ENCODE peak calls at places on chromosome 10, in four cellular contexts. X, Q, E and N are unnamed samples.

GRCh38 chr10:101694674-101695403 is at the start of gene FBXW4:
- DNase-seq in X (peak; percentile 61), E (peak; percentile 65), Q (peak; percentile 41), N (peak; percentile 64)

GRCh38 chr10:122492955-122493597 is 31.7 kb downstream of the HTRA1 start:
- DNase-seq in E (no peak), X (no peak), Q (no peak), N (no peak)

GRCh38 chr10:13759167-13759566 is 172.4 kb downstream of the PRPF18 start:
- DNase-seq in Q (no peak), X (peak; percentile 72), E (no peak), N (no peak)

GRCh38 chr10:28250782-28251181 is 52.1 kb downstream of the MPP7 start:
- DNase-seq in X (no peak), Q (no peak), E (no peak), N (no peak)

GRCh38 chr10:8402469-8403074 is 348.1 kb downstream of the GATA3 start:
- DNase-seq in E (no peak), Q (no peak), X (no peak), N (no peak)

GRCh38 chr10:90352288-90352687 is 505.6 kb downstream of the HTR7 start:
- DNase-seq in Q (no peak), X (peak; percentile 34), E (no peak), N (no peak)

GRCh38 chr10:3792710-3793219 is 7.8 kb upstream of the KLF6 start:
- DNase-seq in X (no peak), E (no peak), Q (no peak), N (no peak)

GRCh38 chr10:9299966-9300365 is 1245.5 kb downstream of the GATA3 start:
- DNase-seq in Q (no peak), X (no peak), E (no peak), N (no peak)

DNA sequence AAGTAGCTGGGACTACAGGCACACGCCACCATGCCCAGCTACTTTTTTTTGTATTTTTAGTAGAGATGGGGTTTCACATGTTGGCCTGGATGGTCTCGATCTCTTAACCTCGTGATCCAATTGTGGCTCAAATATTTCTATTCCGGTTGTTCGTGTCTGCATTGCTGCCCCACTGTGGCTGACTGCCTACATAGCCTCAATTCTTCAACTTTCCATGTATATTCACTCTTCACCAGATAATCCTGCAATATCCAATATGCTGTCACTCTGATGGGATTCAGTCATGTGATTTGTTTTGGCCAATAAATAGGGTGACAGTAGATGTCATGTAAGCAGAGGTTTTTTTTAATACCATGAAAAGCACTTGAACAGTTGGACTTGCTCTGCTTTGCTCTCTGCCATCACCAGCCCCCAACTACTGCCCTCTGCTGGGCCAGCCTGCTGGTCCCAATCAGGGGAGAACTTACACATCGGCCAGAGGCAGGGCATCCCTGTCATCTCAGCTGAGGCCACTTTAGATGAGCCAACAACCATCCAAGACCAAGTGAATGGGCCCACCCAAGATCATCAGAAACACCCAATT is 56.7 kb downstream of the NSUN6 start:
- DNase-seq in X (peak; percentile 61), E (no peak), Q (no peak), N (no peak)
- TF ChIP-seq CTCF in X (peak; percentile 79), E (no peak), Q (no peak), N (no peak)

DNA sequence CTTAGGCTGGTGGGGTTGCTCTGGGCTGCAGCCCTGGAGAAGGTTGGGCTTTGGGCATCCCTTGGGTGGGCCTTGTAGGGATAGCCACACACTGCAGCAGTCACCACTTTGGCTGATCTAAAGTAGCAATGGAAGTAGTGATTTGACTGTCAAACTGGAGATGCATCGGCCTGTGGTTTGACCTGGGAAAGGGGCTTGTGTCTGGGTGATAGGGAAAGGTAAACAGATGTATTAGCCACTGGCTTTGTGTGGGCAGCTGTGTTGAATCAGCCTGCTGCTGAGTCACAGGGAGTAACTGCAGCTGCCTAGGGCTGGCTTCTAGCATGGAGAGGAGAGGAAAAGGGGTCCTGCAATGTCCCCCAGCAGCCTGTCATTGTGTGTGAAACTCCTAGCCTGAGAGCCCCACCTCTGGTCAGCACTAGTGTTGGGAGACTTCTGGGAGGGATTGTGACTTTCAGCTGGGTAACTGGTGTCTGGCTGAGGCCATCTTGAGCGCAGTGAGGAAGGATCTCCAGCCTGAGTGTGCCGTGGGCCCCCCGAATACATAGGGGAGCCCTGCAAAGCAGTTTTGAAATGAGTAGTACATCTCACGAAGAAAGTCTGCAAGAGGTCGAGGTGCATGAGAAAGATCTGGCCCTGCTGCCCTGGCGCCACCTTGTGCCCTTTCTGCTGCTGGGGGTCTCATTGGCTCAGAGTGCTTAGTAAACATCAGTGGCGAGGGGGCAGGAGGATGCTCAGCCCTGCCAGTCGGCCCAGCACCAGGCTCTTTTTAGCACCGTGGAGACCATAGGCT is 117.3 kb downstream of the FANK1 start:
- DNase-seq in E (no peak), X (peak; percentile 57), Q (no peak), N (peak; percentile 30)
- TF ChIP-seq CTCF in E (no peak), X (peak; percentile 56), Q (no peak), N (peak; percentile 18)

GRCh38 chr10:24947304-24948097 is 4.9 kb downstream of the PRTFDC1 start:
- DNase-seq in Q (no peak), E (no peak), X (no peak), N (no peak)

GRCh38 chr10:24950439-24950838 is 2.0 kb downstream of the PRTFDC1 start:
- DNase-seq in Q (no peak), E (no peak), X (no peak), N (no peak)

GRCh38 chr10:24949616-24950015 is 2.8 kb downstream of the PRTFDC1 start:
- DNase-seq in X (no peak), Q (no peak), E (no peak), N (no peak)

DNA sequence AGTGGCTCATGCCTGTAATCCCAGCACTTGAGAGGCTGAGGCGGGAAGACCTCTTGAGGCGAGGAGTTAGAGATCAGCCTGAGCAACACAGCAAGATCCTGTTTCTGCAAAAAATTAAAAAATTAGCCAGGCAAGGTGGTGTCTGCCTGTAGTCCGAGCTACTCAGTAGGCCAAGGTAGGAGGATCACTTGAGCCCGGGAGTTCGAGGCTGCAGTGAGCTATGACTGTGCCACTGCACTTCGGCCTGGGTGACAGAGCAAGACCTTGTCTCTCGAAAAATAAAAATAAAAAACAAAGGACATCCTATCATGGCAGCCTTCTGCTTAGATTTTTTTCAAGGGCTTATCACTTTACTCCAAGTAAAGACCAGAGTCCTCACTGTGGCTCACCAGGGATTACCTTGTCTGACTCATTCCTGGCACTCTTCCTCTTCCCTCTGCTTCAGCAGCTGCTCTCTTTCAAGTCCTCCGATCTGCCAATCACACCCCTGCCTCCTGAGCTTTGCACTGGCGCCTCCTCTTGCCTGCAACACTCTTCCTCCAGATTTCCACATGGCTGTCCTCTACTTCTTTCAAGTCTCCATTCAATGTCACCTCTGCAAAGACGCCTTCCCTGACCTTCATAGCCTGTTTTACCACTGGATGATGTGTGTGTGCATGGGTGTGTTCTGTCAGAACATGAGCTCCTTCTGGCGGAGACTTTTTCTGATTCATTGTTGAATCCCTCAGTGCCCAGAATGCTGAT is 7.7 kb downstream of the PRTFDC1 start:
- DNase-seq in E (peak; percentile 59), X (peak; percentile 55), Q (no peak), N (no peak)
- TF ChIP-seq CTCF in E (no peak), X (no peak), Q (no peak), N (no peak)

GRCh38 chr10:124025638-124026336 is 67.6 kb downstream of the CHST15 start:
- DNase-seq in Q (no peak), E (no peak), X (no peak), N (no peak)
- TF ChIP-seq CTCF in Q (no peak), E (peak; percentile 22), X (peak; percentile 53), N (no peak)

GRCh38 chr10:71912431-71912830 is 51.8 kb upstream of the CHST3 start:
- DNase-seq in E (no peak), X (no peak), Q (no peak), N (no peak)
- TF ChIP-seq CTCF in E (no peak), X (peak; percentile 37), Q (no peak), N (no peak)

GRCh38 chr10:59805043-59805442 is 51.8 kb upstream of the MRLN start:
- DNase-seq in Q (peak; percentile 17), E (no peak), X (peak; percentile 63), N (no peak)
- TF ChIP-seq CTCF in Q (peak; percentile 37), E (peak; percentile 43), X (peak; percentile 75), N (no peak)

DNA sequence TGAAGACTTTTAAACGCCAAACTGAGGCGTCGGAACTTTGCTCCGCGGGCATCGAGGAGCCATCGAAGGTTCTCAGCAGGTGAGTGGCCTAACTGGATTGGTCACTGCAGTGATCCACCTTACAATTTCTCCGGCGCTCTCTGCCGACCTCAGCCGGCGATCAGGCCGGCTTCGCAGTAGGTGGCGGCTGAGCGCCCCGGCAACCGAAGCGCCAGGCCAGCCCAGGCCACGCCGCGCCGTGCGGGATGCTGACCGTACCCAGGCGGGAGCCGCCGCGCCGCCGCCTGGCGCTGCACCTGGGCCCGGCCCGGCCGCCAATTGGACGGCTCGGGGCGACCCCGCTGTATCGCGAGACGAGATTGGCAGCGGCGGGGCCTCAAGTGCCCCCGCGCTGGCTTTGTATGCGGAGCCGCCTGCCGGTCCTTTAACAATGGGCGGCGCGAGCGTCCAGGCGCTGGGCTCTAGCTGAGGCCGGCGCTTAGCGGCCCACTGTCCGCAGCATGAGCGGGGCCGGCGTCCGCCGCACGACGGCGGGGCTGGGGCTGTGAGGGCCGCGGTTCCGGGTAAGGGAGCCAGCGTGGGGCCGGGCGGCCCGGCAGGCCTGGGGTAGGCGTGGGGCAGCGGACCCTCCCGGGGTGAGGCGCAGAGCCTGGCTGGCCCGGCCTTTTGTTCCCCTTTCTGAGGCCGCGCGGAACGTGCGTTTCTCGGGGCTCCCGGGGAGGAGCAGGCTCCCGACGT is at the start of gene CCNJ:
- DNase-seq in E (peak; percentile 88), Q (peak; percentile 87), X (peak; percentile 91), N (peak; percentile 82)
- TF ChIP-seq CTCF in E (peak; percentile 36), Q (no peak), X (peak; percentile 13), N (no peak)

DNA sequence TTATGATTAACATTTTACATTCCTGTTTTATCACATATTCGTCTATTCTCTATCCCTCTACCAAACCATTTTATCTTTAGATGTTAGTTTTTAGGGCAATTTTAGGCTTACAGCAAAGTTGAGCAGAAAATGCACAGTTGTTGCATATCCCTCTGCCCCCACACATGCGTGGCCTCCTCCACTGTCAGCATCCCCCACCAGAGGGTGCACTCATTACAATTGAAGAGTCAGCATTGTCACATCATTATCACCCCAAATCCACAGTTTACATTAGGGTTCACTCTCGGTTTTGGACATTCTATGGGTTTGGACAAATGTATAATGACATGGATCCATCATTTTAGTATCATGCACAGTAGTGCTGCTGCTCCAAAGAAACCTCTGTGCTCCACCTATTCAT is 86.4 kb downstream of the WDR37 start:
- DNase-seq in Q (no peak), X (no peak), E (no peak), N (no peak)
- TF ChIP-seq CTCF in Q (no peak), X (peak; percentile 66), E (peak; percentile 49), N (no peak)

GRCh38 chr10:132359305-132360040 is 27.5 kb downstream of the LRRC27 start:
- DNase-seq in E (no peak), Q (no peak), X (no peak), N (no peak)
- TF ChIP-seq CTCF in E (no peak), Q (no peak), X (peak; percentile 30), N (no peak)

DNA sequence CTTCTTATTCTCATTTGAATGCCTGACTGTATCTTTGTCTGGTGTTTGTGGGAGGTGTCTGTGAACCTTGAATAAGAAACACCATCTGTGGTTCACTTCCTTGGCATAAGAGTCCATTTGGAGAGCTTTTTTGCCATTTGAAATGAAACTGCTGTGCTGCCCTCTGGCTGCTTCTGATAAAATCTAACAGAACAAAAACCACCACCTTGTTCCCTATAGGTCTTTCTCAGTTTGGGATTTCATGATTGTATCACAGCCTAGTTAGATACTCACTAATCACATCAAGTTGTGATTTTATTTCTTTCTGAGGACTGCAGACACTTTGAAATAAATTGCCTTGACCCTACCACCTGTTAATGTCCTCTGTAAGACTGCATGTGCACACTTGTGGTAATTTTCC is 102.7 kb upstream of the FAM13C start:
- DNase-seq in Q (no peak), E (no peak), X (no peak), N (no peak)
- TF ChIP-seq CTCF in Q (peak; percentile 35), E (peak; percentile 56), X (peak; percentile 59), N (no peak)